ENCODE peak calls at places on chromosome 19, in four cellular contexts. One of them, this sample, is unnamed.

GRCh38 chr19:17680235-17680722 is 7.9 kb downstream of the UNC13A start:
- DNase-seq in globus pallidus: no peak
- DNase-seq in NCI-H82: no peak
- DNase-seq in hypothalamus: no peak
- DNase-seq in this sample: no peak

GRCh38 chr19:12237143-12237839 is 57.4 kb downstream of the ZNF44 start:
- DNase-seq in globus pallidus: no peak
- DNase-seq in NCI-H82: no peak
- DNase-seq in hypothalamus: no peak
- DNase-seq in this sample: no peak

GRCh38 chr19:2678043-2678671 is 24.3 kb downstream of the GNG7 start:
- DNase-seq in globus pallidus: no peak
- DNase-seq in NCI-H82: no peak
- DNase-seq in hypothalamus: peak; percentile 21
- DNase-seq in this sample: no peak

GRCh38 chr19:6531956-6532243 is 1.1 kb downstream of the TNFSF9 start:
- DNase-seq in globus pallidus: no peak
- DNase-seq in NCI-H82: no peak
- DNase-seq in hypothalamus: no peak
- DNase-seq in this sample: no peak

GRCh38 chr19:35665604-35666003 is 713 bp upstream of the UPK1A start:
- DNase-seq in globus pallidus: no peak
- DNase-seq in NCI-H82: no peak
- DNase-seq in hypothalamus: no peak
- DNase-seq in this sample: no peak

GRCh38 chr19:4534836-4535658 is at the start of gene PLIN5:
- DNase-seq in globus pallidus: peak; percentile 34
- DNase-seq in NCI-H82: peak; percentile 91
- DNase-seq in hypothalamus: peak; percentile 59
- DNase-seq in this sample: no peak

GRCh38 chr19:4139614-4140236 is 13.7 kb upstream of the CREB3L3 start:
- DNase-seq in globus pallidus: peak; percentile 41
- DNase-seq in NCI-H82: peak; percentile 70
- DNase-seq in hypothalamus: peak; percentile 31
- DNase-seq in this sample: peak; percentile 26

GRCh38 chr19:47549341-47549768 is 23.6 kb downstream of the ZNF541 start:
- DNase-seq in globus pallidus: no peak
- DNase-seq in NCI-H82: no peak
- DNase-seq in hypothalamus: no peak
- DNase-seq in this sample: no peak

GRCh38 chr19:18519962-18520847 is 1.7 kb downstream of the ELL start:
- DNase-seq in globus pallidus: no peak
- DNase-seq in NCI-H82: peak; percentile 80
- DNase-seq in hypothalamus: peak; percentile 34
- DNase-seq in this sample: no peak

GRCh38 chr19:55373993-55374757 is 2.5 kb upstream of the TMEM190 start:
- DNase-seq in globus pallidus: no peak
- DNase-seq in NCI-H82: no peak
- DNase-seq in hypothalamus: no peak
- DNase-seq in this sample: no peak

GRCh38 chr19:16188521-16188920 is 3.3 kb downstream of the FAM32A start:
- DNase-seq in globus pallidus: no peak
- DNase-seq in NCI-H82: no peak
- DNase-seq in hypothalamus: no peak
- DNase-seq in this sample: no peak

GRCh38 chr19:11420429-11420893 is 1.3 kb upstream of the RGL3 start:
- DNase-seq in globus pallidus: no peak
- DNase-seq in NCI-H82: no peak
- DNase-seq in hypothalamus: no peak
- DNase-seq in this sample: no peak

GRCh38 chr19:37079238-37079637 is 1.0 kb downstream of the ZNF420 start:
- DNase-seq in globus pallidus: no peak
- DNase-seq in NCI-H82: peak; percentile 50
- DNase-seq in hypothalamus: no peak
- DNase-seq in this sample: no peak

GRCh38 chr19:15288146-15288963 is 44.0 kb downstream of the BRD4 start:
- DNase-seq in globus pallidus: peak; percentile 94
- DNase-seq in NCI-H82: peak; percentile 84
- DNase-seq in hypothalamus: peak; percentile 87
- DNase-seq in this sample: peak; percentile 91

GRCh38 chr19:29841209-29841558 is 29.4 kb downstream of the CCNE1 start:
- DNase-seq in globus pallidus: no peak
- DNase-seq in NCI-H82: no peak
- DNase-seq in hypothalamus: no peak
- DNase-seq in this sample: no peak

GRCh38 chr19:43316591-43317319 is 36.7 kb upstream of the CD177 start:
- DNase-seq in globus pallidus: peak; percentile 6
- DNase-seq in NCI-H82: peak; percentile 86
- DNase-seq in hypothalamus: no peak
- DNase-seq in this sample: no peak

GRCh38 chr19:45076029-45076850 is at the start of gene ZNF296:
- DNase-seq in globus pallidus: no peak
- DNase-seq in NCI-H82: peak; percentile 92
- DNase-seq in hypothalamus: peak; percentile 4
- DNase-seq in this sample: no peak

GRCh38 chr19:48629599-48630288 is 7.4 kb downstream of the DBP start:
- DNase-seq in globus pallidus: no peak
- DNase-seq in NCI-H82: peak; percentile 85
- DNase-seq in hypothalamus: peak; percentile 61
- DNase-seq in this sample: no peak

GRCh38 chr19:7679017-7679720 is 1.5 kb upstream of the TRAPPC5 start:
- DNase-seq in globus pallidus: no peak
- DNase-seq in NCI-H82: peak; percentile 87
- DNase-seq in hypothalamus: peak; percentile 17
- DNase-seq in this sample: peak; percentile 18

GRCh38 chr19:30163663-30164062 is 208.5 kb upstream of the ZNF536 start:
- DNase-seq in globus pallidus: peak; percentile 8
- DNase-seq in NCI-H82: no peak
- DNase-seq in hypothalamus: no peak
- DNase-seq in this sample: no peak

GRCh38 chr19:52689804-52690394 is 44.9 kb downstream of the ZNF611 start:
- DNase-seq in globus pallidus: no peak
- DNase-seq in NCI-H82: peak; percentile 32
- DNase-seq in hypothalamus: peak; percentile 69
- DNase-seq in this sample: peak; percentile 9